ENCODE peak calls at places on chromosomes 6 and 20, in seven cellular contexts. One of them, this sample, is unnamed.
A peak's percentile ranks its signal among the peaks of the same experiment; 100 is the strongest.

GRCh38 chr20:5737619-5737953 is 12.6 kb upstream of the SHLD1 start:
- DNase-seq in H1: no peak
- DNase-seq in AG10803: no peak
- DNase-seq in fibroblast of pulmonary artery: no peak
- DNase-seq in astrocyte of the spinal cord: no peak
- DNase-seq in OCI-LY7: no peak
- DNase-seq in brain microvascular endothelial cell: no peak
- DNase-seq in this sample: no peak

GRCh38 chr6:136315594-136315993 is 25.9 kb upstream of the BCLAF1 start:
- DNase-seq in brain microvascular endothelial cell: no peak
- DNase-seq in H1: no peak
- DNase-seq in astrocyte of the spinal cord: no peak
- DNase-seq in fibroblast of pulmonary artery: no peak
- DNase-seq in AG10803: no peak
- DNase-seq in OCI-LY7: no peak
- DNase-seq in this sample: no peak

GRCh38 chr6:157670466-157671186 is 152.4 kb upstream of the SNX9 start:
- DNase-seq in OCI-LY7: peak; percentile 7
- DNase-seq in fibroblast of pulmonary artery: no peak
- DNase-seq in AG10803: peak; percentile 21
- DNase-seq in brain microvascular endothelial cell: no peak
- DNase-seq in astrocyte of the spinal cord: no peak
- DNase-seq in H1: no peak
- DNase-seq in this sample: no peak

GRCh38 chr20:3800256-3800877 is 4.3 kb downstream of the CDC25B start:
- DNase-seq in AG10803: no peak
- DNase-seq in OCI-LY7: no peak
- DNase-seq in fibroblast of pulmonary artery: no peak
- DNase-seq in astrocyte of the spinal cord: no peak
- DNase-seq in H1: no peak
- DNase-seq in brain microvascular endothelial cell: no peak
- DNase-seq in this sample: no peak

GRCh38 chr6:168159503-168159902 is 80.5 kb upstream of the FRMD1 start:
- DNase-seq in fibroblast of pulmonary artery: no peak
- DNase-seq in H1: no peak
- DNase-seq in OCI-LY7: no peak
- DNase-seq in astrocyte of the spinal cord: no peak
- DNase-seq in brain microvascular endothelial cell: no peak
- DNase-seq in AG10803: no peak
- DNase-seq in this sample: no peak

GRCh38 chr6:32583527-32583898 is 6.1 kb downstream of the HLA-DRB1 start:
- DNase-seq in brain microvascular endothelial cell: no peak
- DNase-seq in fibroblast of pulmonary artery: no peak
- DNase-seq in astrocyte of the spinal cord: no peak
- DNase-seq in AG10803: no peak
- DNase-seq in OCI-LY7: no peak
- DNase-seq in H1: no peak
- DNase-seq in this sample: no peak

GRCh38 chr6:85405175-85405852 is 44.6 kb upstream of the NT5E start:
- DNase-seq in OCI-LY7: no peak
- DNase-seq in H1: no peak
- DNase-seq in astrocyte of the spinal cord: peak; percentile 77
- DNase-seq in brain microvascular endothelial cell: no peak
- DNase-seq in AG10803: no peak
- DNase-seq in fibroblast of pulmonary artery: no peak
- DNase-seq in this sample: no peak

GRCh38 chr6:24691550-24691949 is 24.7 kb downstream of the ACOT13 start:
- DNase-seq in AG10803: no peak
- DNase-seq in H1: no peak
- DNase-seq in astrocyte of the spinal cord: no peak
- DNase-seq in brain microvascular endothelial cell: no peak
- DNase-seq in fibroblast of pulmonary artery: no peak
- DNase-seq in OCI-LY7: no peak
- DNase-seq in this sample: no peak

GRCh38 chr6:118316796-118317384 is 231.2 kb upstream of the PLN start:
- DNase-seq in OCI-LY7: no peak
- DNase-seq in AG10803: no peak
- DNase-seq in H1: no peak
- DNase-seq in astrocyte of the spinal cord: no peak
- DNase-seq in brain microvascular endothelial cell: no peak
- DNase-seq in fibroblast of pulmonary artery: no peak
- DNase-seq in this sample: no peak

GRCh38 chr20:63846128-63846771 is 15.0 kb upstream of the ABHD16B start:
- DNase-seq in astrocyte of the spinal cord: no peak
- DNase-seq in OCI-LY7: no peak
- DNase-seq in fibroblast of pulmonary artery: no peak
- DNase-seq in AG10803: no peak
- DNase-seq in brain microvascular endothelial cell: no peak
- DNase-seq in H1: no peak
- DNase-seq in this sample: no peak

GRCh38 chr20:62143976-62144825 is 632 bp downstream of the SS18L1 start:
- DNase-seq in astrocyte of the spinal cord: peak; percentile 57
- DNase-seq in AG10803: peak; percentile 69
- DNase-seq in OCI-LY7: peak; percentile 40
- DNase-seq in H1: no peak
- DNase-seq in brain microvascular endothelial cell: no peak
- DNase-seq in fibroblast of pulmonary artery: peak; percentile 68
- DNase-seq in this sample: no peak

GRCh38 chr6:80335061-80335660 is 228.7 kb downstream of the BCKDHB start:
- DNase-seq in AG10803: no peak
- DNase-seq in H1: no peak
- DNase-seq in OCI-LY7: no peak
- DNase-seq in brain microvascular endothelial cell: peak; percentile 7
- DNase-seq in fibroblast of pulmonary artery: peak; percentile 33
- DNase-seq in astrocyte of the spinal cord: no peak
- DNase-seq in this sample: no peak

GRCh38 chr6:116386581-116387299 is 16.0 kb downstream of the DSE start:
- DNase-seq in AG10803: peak; percentile 66
- DNase-seq in astrocyte of the spinal cord: peak; percentile 52
- DNase-seq in brain microvascular endothelial cell: peak; percentile 59
- DNase-seq in H1: no peak
- DNase-seq in OCI-LY7: no peak
- DNase-seq in fibroblast of pulmonary artery: peak; percentile 66
- DNase-seq in this sample: peak; percentile 72

DNA sequence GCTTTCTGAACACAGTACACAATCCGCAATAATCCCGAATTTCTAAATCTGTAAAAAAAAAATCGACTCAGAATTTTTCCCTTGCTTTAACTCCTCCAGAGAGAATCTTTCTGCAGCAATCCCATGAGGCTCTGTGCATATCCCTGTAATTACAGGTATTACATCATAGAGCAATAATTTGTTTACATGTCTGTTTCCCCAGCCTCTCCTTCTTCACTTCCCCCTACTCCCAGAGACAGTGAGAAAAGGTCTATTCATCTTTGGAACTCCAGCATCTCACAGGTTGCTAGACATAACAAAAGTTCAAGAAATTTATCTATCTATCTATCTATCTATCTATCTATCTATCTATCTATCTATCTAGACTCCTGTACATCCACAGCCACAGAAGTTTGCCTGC is 26.0 kb downstream of the KLHL31 start:
- DNase-seq in astrocyte of the spinal cord: no peak
- DNase-seq in H1: no peak
- DNase-seq in AG10803: no peak
- DNase-seq in OCI-LY7: no peak
- DNase-seq in brain microvascular endothelial cell: no peak
- DNase-seq in fibroblast of pulmonary artery: no peak
- DNase-seq in this sample: no peak
- TF ChIP-seq CTCF in astrocyte of the spinal cord: no peak
- TF ChIP-seq CTCF in H1: no peak
- TF ChIP-seq CTCF in AG10803: no peak
- TF ChIP-seq CTCF in OCI-LY7: no peak
- TF ChIP-seq CTCF in brain microvascular endothelial cell: no peak
- TF ChIP-seq CTCF in fibroblast of pulmonary artery: no peak
- TF ChIP-seq CTCF in this sample: no peak

GRCh38 chr6:17039266-17039665 is 62.6 kb upstream of the STMND1 start:
- DNase-seq in OCI-LY7: no peak
- DNase-seq in fibroblast of pulmonary artery: peak; percentile 18
- DNase-seq in H1: no peak
- DNase-seq in astrocyte of the spinal cord: no peak
- DNase-seq in AG10803: no peak
- DNase-seq in brain microvascular endothelial cell: no peak
- DNase-seq in this sample: no peak

GRCh38 chr6:17043148-17043522 is 58.7 kb upstream of the STMND1 start:
- DNase-seq in fibroblast of pulmonary artery: no peak
- DNase-seq in H1: no peak
- DNase-seq in AG10803: no peak
- DNase-seq in brain microvascular endothelial cell: no peak
- DNase-seq in astrocyte of the spinal cord: no peak
- DNase-seq in OCI-LY7: no peak
- DNase-seq in this sample: no peak

GRCh38 chr6:17038316-17038715 is 63.5 kb upstream of the STMND1 start:
- DNase-seq in OCI-LY7: no peak
- DNase-seq in fibroblast of pulmonary artery: peak; percentile 45
- DNase-seq in brain microvascular endothelial cell: no peak
- DNase-seq in AG10803: peak; percentile 77
- DNase-seq in astrocyte of the spinal cord: no peak
- DNase-seq in H1: no peak
- DNase-seq in this sample: no peak

GRCh38 chr6:17045581-17046322 is 56.1 kb upstream of the STMND1 start:
- DNase-seq in OCI-LY7: no peak
- DNase-seq in H1: no peak
- DNase-seq in AG10803: peak; percentile 95
- DNase-seq in astrocyte of the spinal cord: peak; percentile 52
- DNase-seq in fibroblast of pulmonary artery: peak; percentile 48
- DNase-seq in brain microvascular endothelial cell: peak; percentile 31
- DNase-seq in this sample: no peak

DNA sequence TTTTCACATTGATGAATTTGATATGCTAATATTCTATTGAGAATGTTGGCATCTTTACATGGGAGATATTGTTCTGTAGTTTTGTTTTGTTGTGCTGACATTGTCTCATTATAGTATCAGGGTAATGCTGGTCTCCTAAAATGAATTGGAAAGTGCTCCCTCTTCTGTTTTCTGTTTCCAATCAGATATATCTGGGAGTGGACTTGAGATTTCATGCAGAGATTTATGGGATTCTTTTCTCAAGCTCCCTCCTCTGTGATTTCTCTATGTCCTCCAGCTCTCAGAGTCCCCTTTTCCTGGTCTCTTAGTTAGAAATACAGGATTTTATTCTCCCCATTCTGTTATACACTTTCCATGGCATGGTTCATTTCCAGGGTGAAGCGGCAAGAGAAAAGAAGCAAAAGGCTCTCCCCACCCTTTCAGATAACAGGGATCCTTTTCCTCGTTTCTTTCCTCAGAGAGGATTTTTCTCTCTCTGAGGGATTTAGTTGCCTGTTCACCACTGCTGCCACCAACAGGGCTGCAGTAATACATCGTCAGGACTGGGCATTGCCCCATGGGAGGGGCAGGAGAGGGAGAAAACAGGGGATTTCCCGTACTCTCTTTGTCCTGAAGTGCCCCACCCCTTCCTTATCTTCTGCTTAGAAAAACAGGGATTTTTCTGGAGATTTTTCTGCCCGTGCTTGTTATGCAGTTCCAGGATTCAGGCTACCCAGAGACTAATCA is 59.3 kb upstream of the STMND1 start:
- DNase-seq in brain microvascular endothelial cell: peak; percentile 48
- DNase-seq in OCI-LY7: no peak
- DNase-seq in fibroblast of pulmonary artery: peak; percentile 78
- DNase-seq in H1: peak; percentile 41
- DNase-seq in astrocyte of the spinal cord: peak; percentile 31
- DNase-seq in AG10803: peak; percentile 52
- DNase-seq in this sample: no peak
- TF ChIP-seq CTCF in brain microvascular endothelial cell: peak; percentile 57
- TF ChIP-seq CTCF in OCI-LY7: no peak
- TF ChIP-seq CTCF in fibroblast of pulmonary artery: peak; percentile 43
- TF ChIP-seq CTCF in H1: peak; percentile 52
- TF ChIP-seq CTCF in astrocyte of the spinal cord: peak; percentile 45
- TF ChIP-seq CTCF in AG10803: peak; percentile 51
- TF ChIP-seq CTCF in this sample: no peak

GRCh38 chr20:20461526-20461925 is 93.6 kb downstream of the INSM1 start:
- DNase-seq in OCI-LY7: no peak
- DNase-seq in H1: no peak
- DNase-seq in brain microvascular endothelial cell: no peak
- DNase-seq in AG10803: no peak
- DNase-seq in fibroblast of pulmonary artery: no peak
- DNase-seq in astrocyte of the spinal cord: no peak
- DNase-seq in this sample: no peak

GRCh38 chr20:20466341-20466879 is 98.5 kb downstream of the INSM1 start:
- DNase-seq in AG10803: peak; percentile 89
- DNase-seq in OCI-LY7: peak; percentile 76
- DNase-seq in astrocyte of the spinal cord: peak; percentile 81
- DNase-seq in brain microvascular endothelial cell: peak; percentile 80
- DNase-seq in fibroblast of pulmonary artery: peak; percentile 76
- DNase-seq in H1: no peak
- DNase-seq in this sample: no peak

GRCh38 chr20:20462185-20462584 is 94.3 kb downstream of the INSM1 start:
- DNase-seq in astrocyte of the spinal cord: no peak
- DNase-seq in AG10803: no peak
- DNase-seq in H1: no peak
- DNase-seq in OCI-LY7: no peak
- DNase-seq in fibroblast of pulmonary artery: no peak
- DNase-seq in brain microvascular endothelial cell: no peak
- DNase-seq in this sample: no peak

GRCh38 chr20:20463933-20464374 is 96.0 kb downstream of the INSM1 start:
- DNase-seq in OCI-LY7: peak; percentile 50
- DNase-seq in brain microvascular endothelial cell: no peak
- DNase-seq in AG10803: no peak
- DNase-seq in fibroblast of pulmonary artery: peak; percentile 29
- DNase-seq in H1: peak; percentile 56
- DNase-seq in astrocyte of the spinal cord: peak; percentile 77
- DNase-seq in this sample: no peak

GRCh38 chr20:20465259-20465658 is 97.4 kb downstream of the INSM1 start:
- DNase-seq in brain microvascular endothelial cell: no peak
- DNase-seq in OCI-LY7: peak; percentile 13
- DNase-seq in fibroblast of pulmonary artery: no peak
- DNase-seq in AG10803: no peak
- DNase-seq in H1: no peak
- DNase-seq in astrocyte of the spinal cord: no peak
- DNase-seq in this sample: no peak
- TF ChIP-seq CTCF in brain microvascular endothelial cell: peak; percentile 71
- TF ChIP-seq CTCF in OCI-LY7: peak; percentile 45
- TF ChIP-seq CTCF in fibroblast of pulmonary artery: peak; percentile 25
- TF ChIP-seq CTCF in AG10803: peak; percentile 30
- TF ChIP-seq CTCF in H1: peak; percentile 11
- TF ChIP-seq CTCF in astrocyte of the spinal cord: peak; percentile 51
- TF ChIP-seq CTCF in this sample: no peak

GRCh38 chr6:111481836-111482235 is 1.2 kb downstream of the REV3L start:
- DNase-seq in brain microvascular endothelial cell: no peak
- DNase-seq in astrocyte of the spinal cord: no peak
- DNase-seq in H1: no peak
- DNase-seq in AG10803: peak; percentile 34
- DNase-seq in fibroblast of pulmonary artery: peak; percentile 40
- DNase-seq in OCI-LY7: no peak
- DNase-seq in this sample: no peak

GRCh38 chr6:111477481-111477938 is 5.5 kb downstream of the REV3L start:
- DNase-seq in H1: no peak
- DNase-seq in fibroblast of pulmonary artery: no peak
- DNase-seq in astrocyte of the spinal cord: no peak
- DNase-seq in OCI-LY7: peak; percentile 79
- DNase-seq in brain microvascular endothelial cell: no peak
- DNase-seq in AG10803: no peak
- DNase-seq in this sample: no peak

GRCh38 chr6:111480988-111481830 is 1.8 kb downstream of the REV3L start:
- DNase-seq in AG10803: no peak
- DNase-seq in H1: no peak
- DNase-seq in fibroblast of pulmonary artery: no peak
- DNase-seq in OCI-LY7: peak; percentile 27
- DNase-seq in brain microvascular endothelial cell: no peak
- DNase-seq in astrocyte of the spinal cord: no peak
- DNase-seq in this sample: no peak

GRCh38 chr6:111478064-111478476 is 4.9 kb downstream of the REV3L start:
- DNase-seq in OCI-LY7: no peak
- DNase-seq in AG10803: peak; percentile 43
- DNase-seq in fibroblast of pulmonary artery: peak; percentile 52
- DNase-seq in H1: no peak
- DNase-seq in astrocyte of the spinal cord: peak; percentile 55
- DNase-seq in brain microvascular endothelial cell: peak; percentile 15
- DNase-seq in this sample: no peak

GRCh38 chr6:111478749-111479148 is 4.3 kb downstream of the REV3L start:
- DNase-seq in OCI-LY7: peak; percentile 74
- DNase-seq in AG10803: peak; percentile 69
- DNase-seq in fibroblast of pulmonary artery: peak; percentile 72
- DNase-seq in astrocyte of the spinal cord: peak; percentile 79
- DNase-seq in H1: no peak
- DNase-seq in brain microvascular endothelial cell: peak; percentile 27
- DNase-seq in this sample: no peak
- TF ChIP-seq CTCF in OCI-LY7: peak; percentile 78
- TF ChIP-seq CTCF in AG10803: peak; percentile 57
- TF ChIP-seq CTCF in fibroblast of pulmonary artery: peak; percentile 47
- TF ChIP-seq CTCF in astrocyte of the spinal cord: peak; percentile 50
- TF ChIP-seq CTCF in H1: no peak
- TF ChIP-seq CTCF in brain microvascular endothelial cell: peak; percentile 51
- TF ChIP-seq CTCF in this sample: peak; percentile 73

This sample was measured in CD14-positive monocyte.